ENCODE peak calls at places on chromosomes 3 and 15, in five cellular contexts. F is testis, C is right lobe of liver, V is GM12865, K is heart left ventricle. S is an unnamed sample.

GRCh38 chr3:72665701-72666443 is 182.4 kb downstream of the SHQ1 start:
- DNase-seq in K (no peak), F (peak; percentile 51), V (peak; percentile 58), C (peak; percentile 67), S (no peak)

GRCh38 chr15:67063689-67064606 is 1.5 kb upstream of the SMAD3 start:
- DNase-seq in C (peak; percentile 79), V (no peak), F (no peak), K (peak; percentile 53), S (peak; percentile 74)

GRCh38 chr15:58010983-58011382 is 54.5 kb downstream of the ALDH1A2 start:
- DNase-seq in F (no peak), V (no peak), C (no peak), K (no peak), S (no peak)

GRCh38 chr3:78974181-78974770 is 793.5 kb downstream of the ROBO1 start:
- DNase-seq in C (no peak), V (no peak), K (no peak), F (no peak), S (no peak)

GRCh38 chr15:48759921-48760320 is 50.9 kb downstream of the CEP152 start:
- DNase-seq in F (no peak), K (no peak), V (no peak), C (no peak), S (no peak)

GRCh38 chr3:133644768-133645167 is 17.0 kb downstream of the TOPBP1 start:
- DNase-seq in F (no peak), V (no peak), K (no peak), C (no peak), S (no peak)

GRCh38 chr3:52774901-52775864 is 2.2 kb upstream of the ITIH1 start:
- DNase-seq in C (peak; percentile 88), F (no peak), V (no peak), K (no peak), S (peak; percentile 26)

GRCh38 chr3:24830230-24831152 is 335.8 kb upstream of the THRB start:
- DNase-seq in V (no peak), K (peak; percentile 33), C (no peak), F (no peak), S (peak; percentile 69)

GRCh38 chr3:70824078-70824477 is 511.6 kb upstream of the MDFIC2 start:
- DNase-seq in C (no peak), V (no peak), F (no peak), K (no peak), S (no peak)

GRCh38 chr3:134253475-134254231 is 3.0 kb upstream of the RYK start:
- DNase-seq in K (no peak), F (no peak), V (peak; percentile 29), C (no peak), S (no peak)

GRCh38 chr3:134666466-134666865 is 15.6 kb upstream of the KY start:
- DNase-seq in V (no peak), F (no peak), K (peak; percentile 51), C (no peak), S (no peak)

GRCh38 chr3:57838627-57839026 is 82.5 kb downstream of the SLMAP start:
- DNase-seq in F (no peak), C (no peak), V (no peak), K (no peak), S (no peak)

GRCh38 chr3:45575491-45575923 is 19.0 kb upstream of the LIMD1 start:
- DNase-seq in V (no peak), C (no peak), K (no peak), F (no peak), S (no peak)

GRCh38 chr3:42262525-42262924 is 3.5 kb downstream of the CCK start:
- DNase-seq in F (no peak), K (no peak), C (no peak), V (no peak), S (no peak)

GRCh38 chr3:186930143-186930638 is at the start of gene ST6GAL1:
- DNase-seq in C (peak; percentile 76), V (peak; percentile 87), K (peak; percentile 82), F (peak; percentile 80), S (peak; percentile 91)

GRCh38 chr3:142273501-142273900 is 48.1 kb upstream of the GK5 start:
- DNase-seq in F (no peak), K (peak; percentile 38), V (no peak), C (no peak), S (no peak)

GRCh38 chr3:16667633-16668032 is 62.4 kb upstream of the DAZL start:
- DNase-seq in F (no peak), C (no peak), V (no peak), K (no peak), S (no peak)

GRCh38 chr15:69958494-69959134 is 139.1 kb downstream of the TLE3 start:
- DNase-seq in V (no peak), C (no peak), F (no peak), K (no peak), S (no peak)

GRCh38 chr3:63968612-63969350 is 54.5 kb downstream of the PSMD6 start:
- DNase-seq in F (no peak), K (no peak), C (no peak), V (peak; percentile 28), S (no peak)

GRCh38 chr15:39357478-39358268 is 223.2 kb upstream of the THBS1 start:
- DNase-seq in K (no peak), C (no peak), F (no peak), V (peak; percentile 56), S (no peak)

GRCh38 chr3:179260949-179261765 is 10.2 kb upstream of the KCNMB3 start:
- DNase-seq in F (peak; percentile 74), C (peak; percentile 85), V (peak; percentile 91), K (peak; percentile 85), S (peak; percentile 89)
- H3K4me3 ChIP-seq in F (peak overlapping the region; percentile 64), C (peak overlapping the region; percentile 62), V (peak overlapping the region; percentile 80), K (peak overlapping the region; percentile 74), S (peak overlapping the region; percentile 59)

DNA sequence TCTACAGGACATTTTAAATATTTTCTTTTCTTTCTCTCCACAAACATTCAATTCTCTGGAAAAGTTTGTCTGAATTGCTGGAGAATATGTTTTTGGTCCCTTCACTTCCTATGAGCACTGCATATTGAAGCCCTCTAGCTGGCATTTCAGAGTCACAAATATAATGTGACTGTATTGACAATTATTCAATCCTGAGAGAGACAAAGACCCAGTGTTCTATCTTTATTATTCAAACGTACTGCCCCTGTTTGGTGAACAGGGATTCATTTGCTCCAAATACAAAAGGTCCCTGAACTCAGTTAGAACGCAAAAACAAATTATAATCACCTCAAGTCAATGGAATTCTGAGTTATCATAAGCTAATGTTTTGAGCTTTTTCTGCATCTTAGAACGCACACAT is 173.1 kb upstream of the CDIN1 start:
- DNase-seq in V (no peak), F (no peak), C (no peak), K (no peak), S (no peak)
- H3K4me3 ChIP-seq in V (no peak overlapping the region), F (no peak overlapping the region), C (no peak overlapping the region), K (no peak overlapping the region), S (no peak overlapping the region)

GRCh38 chr3:15346516-15346915 is 14.1 kb upstream of the SH3BP5 start:
- DNase-seq in V (no peak), C (no peak), K (no peak), F (no peak), S (no peak)
- H3K4me3 ChIP-seq in V (no peak overlapping the region), C (no peak overlapping the region), K (no peak overlapping the region), F (no peak overlapping the region), S (no peak overlapping the region)

DNA sequence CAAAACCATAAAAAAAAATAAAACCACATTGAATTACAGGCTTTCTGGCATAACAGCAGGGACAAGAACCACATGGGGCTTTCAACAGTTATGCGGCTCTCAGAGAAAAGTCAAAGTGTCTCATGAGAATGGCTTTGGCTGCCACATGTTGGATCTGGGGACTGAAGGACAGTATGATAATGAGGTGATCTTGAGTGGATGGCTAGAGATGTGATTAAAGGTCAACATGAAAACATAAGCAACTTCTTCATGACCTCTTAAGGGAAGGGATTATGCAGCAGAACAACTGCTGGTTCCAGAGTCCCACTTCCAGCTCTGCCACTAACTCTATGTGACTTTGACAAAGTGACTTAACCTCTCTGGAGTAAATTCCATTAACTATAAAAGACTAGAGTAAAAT is 5.2 kb downstream of the RAB27A start:
- DNase-seq in K (no peak), C (no peak), F (no peak), V (no peak), S (no peak)
- H3K4me3 ChIP-seq in K (no peak overlapping the region), C (no peak overlapping the region), F (no peak overlapping the region), V (no peak overlapping the region), S (no peak overlapping the region)

GRCh38 chr3:49899815-49900214 is 3.9 kb downstream of the MST1R start:
- DNase-seq in F (no peak), V (peak; percentile 39), C (no peak), K (no peak), S (no peak)
- H3K4me3 ChIP-seq in F (no peak overlapping the region), V (no peak overlapping the region), C (no peak overlapping the region), K (no peak overlapping the region), S (no peak overlapping the region)

DNA sequence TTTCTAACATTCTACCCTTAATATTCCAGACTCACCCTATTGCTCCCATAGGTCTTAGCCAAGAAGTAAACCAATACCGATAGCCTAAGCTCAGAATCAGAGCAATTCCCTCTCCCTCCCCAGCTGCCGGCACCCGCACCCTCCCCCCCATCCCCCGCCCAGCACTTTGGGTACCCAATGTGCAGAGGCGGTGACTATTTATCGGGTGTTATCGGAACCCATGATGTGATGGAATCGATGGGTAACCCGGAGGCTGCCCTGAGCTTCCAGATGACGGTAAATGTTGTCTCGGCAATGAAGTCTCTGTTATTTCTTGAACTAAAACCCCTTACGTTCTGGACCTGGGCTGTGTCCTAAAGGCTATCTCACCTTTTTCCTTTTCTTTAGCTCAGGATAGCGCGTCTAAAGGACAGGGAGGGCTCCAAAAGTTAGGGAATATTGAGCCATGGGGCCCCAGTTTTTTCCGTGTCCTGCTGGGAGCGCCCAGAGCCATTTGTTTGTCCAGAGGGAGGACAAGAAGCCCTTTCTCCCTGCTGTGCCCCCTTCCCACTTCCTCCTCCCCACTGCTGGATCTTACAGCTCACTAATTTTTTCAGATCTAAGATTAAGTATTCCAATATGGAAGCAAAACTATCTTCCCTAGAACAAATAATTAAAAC is 1.6 kb downstream of the SLITRK3 start:
- DNase-seq in K (no peak), F (no peak), V (no peak), C (no peak), S (no peak)
- H3K4me3 ChIP-seq in K (no peak overlapping the region), F (no peak overlapping the region), V (no peak overlapping the region), C (peak overlapping the region; percentile 0), S (no peak overlapping the region)

S was measured in kidney.